ENCODE peak calls at places on chromosomes 1 and 21, in eight cellular contexts. V is psoas muscle; K is upper lobe of right lung; O is left ventricle myocardium inferior; D is lower lobe of right lung; A is CD4-positive, alpha-beta memory T cell; Z is right lobe of liver; N is right cardiac atrium. P is an unnamed sample. For H3K9me3, the result is how much of the 10 kb centered on the place peaks cover.

GRCh38 chr1:217402301-217402700 is 228.6 kb downstream of the GPATCH2 start:
- DNase-seq in V (no peak), A (no peak), N (no peak), O (no peak), D (no peak), Z (no peak), K (no peak), P (no peak)

GRCh38 chr1:232549998-232550397 is 79.9 kb downstream of the SIPA1L2 start:
- DNase-seq in N (no peak), Z (no peak), O (no peak), A (no peak), D (no peak), K (no peak), V (no peak), P (no peak)

GRCh38 chr21:31908106-31909031 is 35.5 kb downstream of the HUNK start:
- DNase-seq in D (no peak), Z (no peak), N (no peak), K (no peak), A (no peak), O (no peak), V (no peak), P (no peak)

GRCh38 chr1:109788695-109789521 is 25.2 kb upstream of the EPS8L3 start:
- DNase-seq in V (peak), A (no peak), N (no peak), O (peak), Z (peak), D (peak), K (peak), P (peak)

GRCh38 chr1:201026234-201026633 is 2.7 kb upstream of the KIF21B start:
- DNase-seq in D (no peak), Z (no peak), K (no peak), O (no peak), V (no peak), A (no peak), N (no peak), P (no peak)

GRCh38 chr1:156476501-156477298 is 23.9 kb downstream of the MEF2D start:
- DNase-seq in A (no peak), D (no peak), O (no peak), V (peak), K (no peak), N (peak), Z (no peak), P (peak)

GRCh38 chr1:182707116-182707515 is 22.7 kb upstream of the RGS8 start:
- DNase-seq in K (no peak), Z (peak), V (no peak), A (no peak), N (peak), O (peak), D (no peak), P (peak)

GRCh38 chr21:15134711-15135110 is 69.9 kb upstream of the NRIP1 start:
- DNase-seq in O (no peak), A (no peak), D (peak), N (no peak), K (no peak), Z (no peak), V (no peak), P (no peak)

GRCh38 chr1:169680377-169681019 is 30.9 kb downstream of the SELL start:
- DNase-seq in K (no peak), V (no peak), D (no peak), N (no peak), Z (no peak), A (no peak), O (no peak), P (no peak)

GRCh38 chr1:27666791-27667254 is 5.2 kb downstream of the IFI6 start:
- DNase-seq in V (no peak), N (no peak), A (no peak), Z (no peak), K (no peak), D (no peak), O (no peak), P (no peak)

GRCh38 chr21:26798856-26799751 is 46.1 kb downstream of the ADAMTS1 start:
- DNase-seq in K (no peak), Z (no peak), A (no peak), N (no peak), O (no peak), D (no peak), V (no peak), P (no peak)

GRCh38 chr1:154745286-154745731 is 124.8 kb downstream of the KCNN3 start:
- DNase-seq in K (no peak), Z (peak), V (no peak), D (no peak), O (peak), A (no peak), N (peak), P (no peak)

GRCh38 chr1:93578911-93579825 is 102.5 kb downstream of the BCAR3 start:
- DNase-seq in D (no peak), K (no peak), Z (no peak), A (no peak), V (no peak), N (no peak), O (peak), P (no peak)

GRCh38 chr1:93581917-93582850 is 99.5 kb downstream of the BCAR3 start:
- DNase-seq in D (no peak), K (no peak), Z (no peak), V (no peak), A (no peak), N (no peak), O (no peak), P (no peak)

GRCh38 chr1:93577536-93578432 is 103.9 kb downstream of the BCAR3 start:
- DNase-seq in Z (no peak), V (no peak), N (no peak), O (peak), D (no peak), A (no peak), K (no peak), P (no peak)

GRCh38 chr1:93578433-93578830 is 103.2 kb downstream of the BCAR3 start:
- DNase-seq in V (no peak), A (no peak), O (peak), D (no peak), N (no peak), K (no peak), Z (no peak), P (no peak)

DNA sequence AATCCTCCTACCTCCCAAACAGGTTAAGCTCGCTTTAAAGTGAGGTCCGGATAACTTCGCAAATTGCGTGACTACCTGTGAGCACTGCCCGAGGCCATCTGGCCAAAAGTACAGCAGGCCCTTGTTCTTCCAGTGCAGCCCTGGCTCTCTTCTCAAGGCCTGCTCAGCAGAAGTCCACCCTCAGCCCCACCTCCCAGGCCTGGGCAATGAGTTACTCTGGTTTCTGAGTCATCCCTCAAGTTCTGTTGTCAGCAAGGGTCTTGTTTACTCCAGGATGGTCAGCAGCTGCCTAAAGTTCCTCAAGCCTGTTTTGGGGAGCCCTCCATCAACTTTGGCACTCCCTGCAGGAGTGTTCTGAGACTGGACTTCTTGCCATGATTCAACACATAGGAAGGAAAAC is 101.7 kb downstream of the BCAR3 start:
- DNase-seq in A (no peak), V (peak), Z (no peak), O (peak), D (peak), N (peak), K (no peak), P (peak)
- H3K27ac ChIP-seq in A (no peak), V (peak), Z (no peak), O (peak), D (peak), N (peak), K (peak), P (no peak)

GRCh38 chr1:2857521-2857920 is 56.0 kb upstream of the TTC34 start:
- DNase-seq in Z (no peak), N (no peak), D (peak), K (no peak), V (peak), A (no peak), O (no peak), P (no peak)
- H3K9me3 ChIP-seq in Z (under half), N (under half), D (under half), K (under half), V (under half), A (under half), O (under half), P (under half)

GRCh38 chr1:33348194-33348593 is 27.3 kb upstream of the A3GALT2 start:
- DNase-seq in A (no peak), N (no peak), D (no peak), Z (no peak), V (no peak), O (no peak), K (no peak), P (no peak)

GRCh38 chr1:33348676-33349080 is 27.8 kb upstream of the A3GALT2 start:
- DNase-seq in Z (no peak), O (no peak), V (peak), A (no peak), K (no peak), N (peak), D (no peak), P (no peak)

GRCh38 chr1:33349081-33349759 is 28.3 kb upstream of the A3GALT2 start:
- DNase-seq in A (peak), Z (peak), V (peak), N (peak), K (peak), O (peak), D (peak), P (peak)

GRCh38 chr1:33346921-33347649 is 26.2 kb upstream of the A3GALT2 start:
- DNase-seq in K (no peak), V (peak), D (no peak), A (no peak), O (no peak), Z (peak), N (peak), P (peak)

GRCh38 chr1:33347650-33347992 is 26.7 kb upstream of the A3GALT2 start:
- DNase-seq in K (no peak), A (no peak), V (peak), Z (peak), D (no peak), O (no peak), N (peak), P (peak)
- H3K27ac ChIP-seq in K (peak), A (no peak), V (peak), Z (peak), D (peak), O (peak), N (peak), P (peak)

GRCh38 chr21:8992731-8993174 is 1528.6 kb upstream of the TPTE start:
- DNase-seq in K (no peak), D (no peak), O (no peak), A (no peak), V (peak), Z (no peak), N (peak), P (no peak)

GRCh38 chr21:8993284-8993942 is 1528.0 kb upstream of the TPTE start:
- DNase-seq in D (no peak), Z (no peak), N (no peak), V (no peak), O (no peak), K (no peak), A (no peak), P (no peak)

GRCh38 chr21:8990326-8991087 is 1530.9 kb upstream of the TPTE start:
- DNase-seq in A (no peak), Z (no peak), O (no peak), V (no peak), N (no peak), D (no peak), K (no peak), P (no peak)

GRCh38 chr21:8991088-8991907 is 1530.1 kb upstream of the TPTE start:
- DNase-seq in N (peak), K (no peak), V (no peak), A (no peak), Z (no peak), O (no peak), D (no peak), P (no peak)

DNA sequence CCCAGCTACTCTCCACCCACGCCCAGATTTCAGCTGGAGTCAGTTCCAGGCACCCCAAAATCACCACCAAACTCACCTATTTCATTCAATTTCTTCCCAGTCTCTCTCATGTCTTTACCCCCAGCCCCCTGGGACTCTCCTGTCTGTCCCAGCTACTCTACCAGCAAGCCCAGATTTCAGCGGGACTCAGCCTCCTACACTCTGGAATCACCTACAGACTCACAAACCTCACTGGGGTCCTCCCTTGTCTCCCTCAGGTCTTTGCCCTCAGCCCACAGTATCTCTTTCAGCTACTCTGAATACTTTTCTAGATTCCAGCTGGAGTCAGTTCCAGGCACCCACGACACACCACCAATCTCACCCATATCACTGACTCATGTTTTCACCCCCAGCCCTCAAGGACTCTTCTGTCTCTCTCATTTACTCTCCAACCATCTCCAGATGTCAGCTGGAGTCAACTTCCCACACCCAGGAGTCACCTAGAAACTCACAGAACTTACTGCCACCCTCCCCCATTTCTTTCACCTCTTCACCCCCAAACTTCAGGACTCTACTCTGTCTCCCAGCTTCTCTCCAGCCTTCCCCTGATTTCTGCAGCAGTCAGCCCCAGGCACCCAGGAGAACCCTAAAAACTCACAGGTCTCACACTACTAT is 1529.3 kb upstream of the TPTE start:
- DNase-seq in A (no peak), O (no peak), N (no peak), V (no peak), Z (no peak), D (no peak), K (no peak), P (no peak)
- H3K9me3 ChIP-seq in A (under half), O (under half), N (under half), V (under half), Z (under half), D (under half), K (under half), P (under half)

GRCh38 chr1:21294266-21295058 is 4.2 kb upstream of the ECE1 start:
- DNase-seq in Z (no peak), K (no peak), A (peak), N (peak), O (no peak), D (peak), V (no peak), P (no peak)

GRCh38 chr1:21293537-21294265 is 3.4 kb upstream of the ECE1 start:
- DNase-seq in V (no peak), Z (no peak), A (peak), O (no peak), D (no peak), N (peak), K (no peak), P (no peak)

GRCh38 chr1:21296509-21297354 is 6.5 kb upstream of the ECE1 start:
- DNase-seq in Z (no peak), A (no peak), D (no peak), N (peak), O (no peak), V (no peak), K (no peak), P (no peak)

GRCh38 chr1:21295545-21295944 is 5.3 kb upstream of the ECE1 start:
- DNase-seq in D (no peak), O (no peak), Z (no peak), A (no peak), V (no peak), K (no peak), N (no peak), P (no peak)

DNA sequence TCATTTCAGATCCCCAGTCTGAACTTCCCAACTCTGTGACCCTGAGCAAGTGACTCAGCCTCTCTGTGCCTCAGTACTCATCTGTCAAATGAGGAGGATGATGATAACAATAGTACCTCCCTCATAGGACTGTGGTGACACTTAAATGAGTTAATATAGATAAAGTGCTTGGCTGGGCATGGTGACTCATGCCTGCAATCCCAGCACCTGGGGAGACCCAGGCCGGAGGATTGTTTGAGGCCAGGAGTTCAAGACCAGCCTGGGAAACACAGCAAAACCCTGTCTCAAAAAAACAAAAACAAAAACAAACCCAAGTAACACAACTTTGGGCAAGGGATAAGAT is 4.8 kb upstream of the ECE1 start:
- DNase-seq in A (no peak), Z (no peak), O (no peak), V (no peak), D (no peak), K (no peak), N (no peak), P (no peak)
- H3K27ac ChIP-seq in A (peak), Z (no peak), O (peak), V (no peak), D (peak), K (peak), N (no peak), P (peak)

P was measured in tibial artery.